ENCODE peak calls at places on chromosomes 12 and 14, in five cellular contexts. K is CD4-positive, CD25-positive, alpha-beta regulatory T cell; L is effector memory CD4-positive, alpha-beta T cell; V is H7; U is astrocyte of the spinal cord. J is an unnamed sample.
A peak's percentile ranks its signal among the peaks of the same experiment; 100 is the strongest.

GRCh38 chr12:12779529-12779928 is 5.9 kb upstream of the APOLD1 start:
- DNase-seq in V (no peak), K (no peak), U (peak; percentile 83), L (no peak), J (no peak)

GRCh38 chr12:55830601-55831406 is 1.4 kb upstream of the DNAJC14 start:
- DNase-seq in V (peak; percentile 89), L (no peak), U (peak; percentile 77), K (peak; percentile 40), J (peak; percentile 67)

GRCh38 chr12:53097207-53097563 is 282 bp upstream of the IGFBP6 start:
- DNase-seq in U (peak; percentile 24), K (no peak), V (peak; percentile 80), L (no peak), J (no peak)

GRCh38 chr12:121088208-121088585 is 44.5 kb upstream of the P2RX7 start:
- DNase-seq in V (no peak), U (no peak), L (no peak), K (no peak), J (no peak)

GRCh38 chr12:122152754-122153153 is 21.3 kb downstream of the IL31 start:
- DNase-seq in U (no peak), K (no peak), L (no peak), V (no peak), J (no peak)

GRCh38 chr14:75259946-75260545 is 18.6 kb upstream of the FOS start:
- DNase-seq in L (no peak), U (no peak), K (peak; percentile 32), V (no peak), J (no peak)

GRCh38 chr14:94397279-94397898 is 9.0 kb upstream of the SERPINA1 start:
- DNase-seq in L (no peak), V (peak; percentile 31), U (no peak), K (no peak), J (no peak)

GRCh38 chr14:71675902-71676291 is 256.3 kb upstream of the RGS6 start:
- DNase-seq in U (no peak), K (no peak), V (no peak), L (no peak), J (no peak)

GRCh38 chr14:96084796-96085195 is 45.6 kb downstream of the C14orf132 start:
- DNase-seq in K (no peak), V (no peak), L (no peak), U (no peak), J (no peak)

GRCh38 chr14:53330441-53330840 is 177.3 kb upstream of the DDHD1 start:
- DNase-seq in U (no peak), K (no peak), V (no peak), L (no peak), J (no peak)

GRCh38 chr12:52053570-52054209 is 2.4 kb downstream of the NR4A1 start:
- DNase-seq in U (no peak), V (peak; percentile 40), K (no peak), L (no peak), J (peak; percentile 34)

GRCh38 chr12:108681317-108681716 is 47.6 kb upstream of the SELPLG start:
- DNase-seq in V (no peak), K (no peak), L (no peak), U (no peak), J (no peak)

GRCh38 chr12:91890742-91891141 is 254.9 kb downstream of the BTG1 start:
- DNase-seq in V (no peak), U (no peak), L (no peak), K (no peak), J (no peak)

GRCh38 chr12:1811281-1811947 is 9.0 kb upstream of the LRTM2 start:
- DNase-seq in U (peak; percentile 32), L (peak; percentile 34), K (no peak), V (no peak), J (no peak)

GRCh38 chr12:1810931-1811280 is 9.5 kb upstream of the LRTM2 start:
- DNase-seq in V (no peak), U (no peak), K (no peak), L (no peak), J (no peak)

GRCh38 chr12:1808798-1809480 is 11.4 kb upstream of the LRTM2 start:
- DNase-seq in L (no peak), V (no peak), U (no peak), K (no peak), J (no peak)

GRCh38 chr12:1809606-1810140 is 10.7 kb upstream of the LRTM2 start:
- DNase-seq in L (no peak), K (no peak), V (no peak), U (no peak), J (no peak)

GRCh38 chr12:1810201-1810930 is 10.0 kb upstream of the LRTM2 start:
- DNase-seq in L (no peak), K (no peak), V (no peak), U (no peak), J (no peak)
- H3K4me3 ChIP-seq in L (no peak overlapping the region), K (no peak overlapping the region), V (no peak overlapping the region), U (no peak overlapping the region), J (no peak overlapping the region)

DNA sequence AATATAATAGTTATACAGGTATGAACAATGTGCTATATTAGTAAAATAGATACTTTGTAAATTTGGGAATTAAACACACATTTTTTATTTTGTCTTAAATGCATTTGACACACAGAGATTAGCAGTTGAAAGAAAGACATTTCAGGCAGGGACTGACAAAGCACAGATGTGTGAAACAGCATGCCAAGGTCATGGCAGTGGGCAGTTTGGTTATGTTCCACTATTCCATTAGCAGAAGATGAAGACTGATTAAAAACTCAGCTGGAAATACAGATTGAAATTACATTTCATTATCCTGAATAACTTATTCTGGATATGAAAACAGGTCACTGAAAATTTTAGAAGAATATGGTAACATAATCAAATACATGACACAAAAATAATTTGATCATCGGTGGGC is 669.8 kb upstream of the LRFN5 start:
- DNase-seq in K (no peak), L (no peak), V (no peak), U (no peak), J (no peak)
- H3K4me3 ChIP-seq in K (no peak overlapping the region), L (no peak overlapping the region), V (no peak overlapping the region), U (no peak overlapping the region), J (no peak overlapping the region)

DNA sequence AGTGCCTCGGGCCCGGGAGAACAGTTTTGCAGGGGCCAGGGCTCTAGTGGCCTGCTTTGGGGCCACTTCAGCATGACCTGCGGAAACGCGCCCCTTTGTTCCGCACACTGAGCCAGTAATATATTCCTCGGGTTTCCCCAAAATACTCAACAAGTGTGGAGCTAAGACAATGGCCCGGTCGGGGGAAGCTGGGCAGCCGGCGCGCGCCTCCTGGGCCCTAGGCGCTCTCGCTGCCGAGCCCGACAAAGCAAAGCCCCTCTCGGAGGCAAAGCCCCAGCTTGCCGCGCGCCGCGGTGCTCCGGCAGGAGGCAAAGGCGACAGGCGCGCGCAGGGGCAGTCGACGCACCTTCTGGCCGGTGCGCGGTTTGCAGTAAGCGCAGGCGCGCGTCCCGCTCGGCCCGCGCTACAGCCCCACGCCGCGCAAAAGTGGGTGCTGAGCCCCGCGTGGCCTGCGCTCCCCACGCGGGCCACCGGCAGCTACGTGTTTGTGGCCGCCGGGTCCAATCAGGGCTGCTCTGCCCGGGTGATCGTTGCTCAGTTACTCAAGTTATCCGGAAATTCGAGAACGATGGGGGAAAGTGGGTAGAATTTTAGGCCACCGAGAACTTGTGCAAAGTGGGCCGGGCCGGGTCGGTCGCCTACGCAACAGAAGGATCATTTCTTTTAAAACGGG is 3.2 kb downstream of the RFX4 start:
- DNase-seq in V (peak; percentile 88), U (no peak), K (no peak), L (no peak), J (no peak)
- H3K4me3 ChIP-seq in V (peak overlapping the region; percentile 49), U (no peak overlapping the region), K (no peak overlapping the region), L (no peak overlapping the region), J (no peak overlapping the region)

GRCh38 chr12:130338794-130339601 is 1.3 kb downstream of the PIWIL1 start:
- DNase-seq in U (no peak), L (no peak), K (no peak), V (peak; percentile 57), J (no peak)
- H3K4me3 ChIP-seq in U (no peak overlapping the region), L (no peak overlapping the region), K (no peak overlapping the region), V (no peak overlapping the region), J (no peak overlapping the region)

GRCh38 chr12:65949986-65950385 is 125.7 kb downstream of the HMGA2 start:
- DNase-seq in K (no peak), L (no peak), V (no peak), U (no peak), J (no peak)

GRCh38 chr12:65946821-65947220 is 122.5 kb downstream of the HMGA2 start:
- DNase-seq in U (no peak), V (no peak), K (no peak), L (no peak), J (no peak)

GRCh38 chr12:65949009-65949623 is 124.8 kb downstream of the HMGA2 start:
- DNase-seq in V (no peak), K (no peak), U (peak; percentile 61), L (no peak), J (no peak)

GRCh38 chr12:65946419-65946818 is 122.1 kb downstream of the HMGA2 start:
- DNase-seq in V (no peak), U (no peak), L (no peak), K (no peak), J (no peak)

GRCh38 chr12:65948320-65949008 is 124.2 kb downstream of the HMGA2 start:
- DNase-seq in K (no peak), U (peak; percentile 96), L (no peak), V (no peak), J (peak; percentile 90)
- H3K4me3 ChIP-seq in K (no peak overlapping the region), U (no peak overlapping the region), L (no peak overlapping the region), V (no peak overlapping the region), J (peak overlapping the region; percentile 13)

GRCh38 chr14:38254565-38255407 is 1.1 kb downstream of the CLEC14A start:
- DNase-seq in V (peak; percentile 7), U (peak; percentile 17), K (no peak), L (no peak), J (no peak)

GRCh38 chr14:38252066-38252710 is 3.7 kb downstream of the CLEC14A start:
- DNase-seq in L (no peak), K (no peak), U (no peak), V (no peak), J (no peak)

GRCh38 chr14:38255408-38255672 is 553 bp downstream of the CLEC14A start:
- DNase-seq in V (peak; percentile 64), K (no peak), U (peak; percentile 7), L (no peak), J (no peak)

GRCh38 chr14:38248629-38249028 is 7.3 kb downstream of the CLEC14A start:
- DNase-seq in V (peak; percentile 18), L (no peak), U (no peak), K (no peak), J (no peak)

GRCh38 chr14:38250316-38250715 is 5.6 kb downstream of the CLEC14A start:
- DNase-seq in V (no peak), L (no peak), K (no peak), U (no peak), J (no peak)
- H3K4me3 ChIP-seq in V (no peak overlapping the region), L (no peak overlapping the region), K (no peak overlapping the region), U (no peak overlapping the region), J (no peak overlapping the region)

GRCh38 chr12:57781801-57782200 is 786 bp upstream of the TSFM start:
- DNase-seq in L (no peak), U (no peak), K (no peak), V (no peak), J (no peak)
- H3K4me3 ChIP-seq in L (peak overlapping the region; percentile 12), U (no peak overlapping the region), K (peak overlapping the region; percentile 91), V (no peak overlapping the region), J (no peak overlapping the region)

J was measured in adrenal gland.